ENCODE peak calls at places on chromosome 21, in five cellular contexts. C is memory B cell, H is kidney glomerular epithelial cell, F is left cardiac atrium, J is NCI-H526. U is an unnamed sample.

GRCh38 chr21:41751621-41752020 is 15.2 kb downstream of the RIPK4 start:
- DNase-seq in C (no peak), H (no peak), F (no peak), J (peak; percentile 52), U (no peak)

GRCh38 chr21:42265229-42265812 is 46.4 kb downstream of the ABCG1 start:
- DNase-seq in C (no peak), H (no peak), F (no peak), J (no peak), U (no peak)

GRCh38 chr21:35346697-35347096 is 297.6 kb upstream of the RUNX1 start:
- DNase-seq in C (no peak), H (no peak), F (no peak), J (no peak), U (no peak)

GRCh38 chr21:46294647-46295176 is 8.6 kb downstream of the YBEY start:
- DNase-seq in C (no peak), H (peak; percentile 76), F (peak; percentile 35), J (no peak), U (peak; percentile 74)

GRCh38 chr21:28215214-28215954 is 777.3 kb downstream of the LTN1 start:
- DNase-seq in C (no peak), H (no peak), F (peak; percentile 36), J (no peak), U (no peak)

GRCh38 chr21:36707763-36708511 is 9.0 kb downstream of the SIM2 start:
- DNase-seq in C (no peak), H (no peak), F (no peak), J (no peak), U (peak; percentile 34)

GRCh38 chr21:35481005-35481404 is 431.9 kb upstream of the RUNX1 start:
- DNase-seq in C (no peak), H (no peak), F (no peak), J (no peak), U (no peak)

GRCh38 chr21:38982096-38982495 is 176.4 kb downstream of the ETS2 start:
- DNase-seq in C (no peak), H (peak; percentile 47), F (no peak), J (no peak), U (no peak)

GRCh38 chr21:32021319-32022027 is 148.7 kb downstream of the HUNK start:
- DNase-seq in C (no peak), H (no peak), F (peak; percentile 78), J (no peak), U (no peak)

GRCh38 chr21:19228241-19228640 is 824.7 kb upstream of the TMPRSS15 start:
- DNase-seq in C (no peak), H (no peak), F (no peak), J (no peak), U (no peak)

GRCh38 chr21:24050233-24050632 is 1557.0 kb downstream of the MRPL39 start:
- DNase-seq in C (no peak), H (no peak), F (no peak), J (no peak), U (no peak)

GRCh38 chr21:36756527-36756926 is 57.6 kb downstream of the SIM2 start:
- DNase-seq in C (no peak), H (no peak), F (no peak), J (no peak), U (no peak)

GRCh38 chr21:43993420-43993934 is 18.6 kb upstream of the TRAPPC10 start:
- DNase-seq in C (no peak), H (no peak), F (no peak), J (no peak), U (no peak)

GRCh38 chr21:21163904-21164303 is 165.7 kb downstream of the NCAM2 start:
- DNase-seq in C (peak; percentile 2), H (peak; percentile 33), F (peak; percentile 37), J (peak; percentile 67), U (peak; percentile 10)

GRCh38 chr21:18403685-18404084 is at the start of gene TMPRSS15:
- DNase-seq in C (no peak), H (no peak), F (no peak), J (no peak), U (no peak)

GRCh38 chr21:43908167-43908566 is 43.1 kb downstream of the AGPAT3 start:
- DNase-seq in C (no peak), H (no peak), F (no peak), J (no peak), U (no peak)

GRCh38 chr21:22231013-22231412 is 1232.8 kb downstream of the NCAM2 start:
- DNase-seq in C (no peak), H (no peak), F (no peak), J (no peak), U (no peak)

GRCh38 chr21:37803076-37803475 is 113.2 kb downstream of the KCNJ6 start:
- DNase-seq in C (no peak), H (no peak), F (no peak), J (no peak), U (no peak)

GRCh38 chr21:42424848-42425602 is 21.3 kb downstream of the UBASH3A start:
- DNase-seq in C (no peak), H (no peak), F (no peak), J (no peak), U (peak; percentile 32)

GRCh38 chr21:31538821-31539220 is 120.7 kb upstream of the SOD1 start:
- DNase-seq in C (no peak), H (no peak), F (no peak), J (no peak), U (no peak)

GRCh38 chr21:29639366-29640232 is 300.2 kb downstream of the GRIK1 start:
- DNase-seq in C (no peak), H (no peak), F (no peak), J (peak; percentile 50), U (no peak)

GRCh38 chr21:42480736-42481135 is 15.3 kb downstream of the RSPH1 start:
- DNase-seq in C (no peak), H (no peak), F (no peak), J (no peak), U (no peak)

GRCh38 chr21:42025392-42026071 is 15.4 kb upstream of the ZBTB21 start:
- DNase-seq in C (no peak), H (peak; percentile 15), F (no peak), J (no peak), U (no peak)

GRCh38 chr21:46208761-46209721 is 19.5 kb downstream of the LSS start:
- DNase-seq in C (no peak), H (no peak), F (peak; percentile 16), J (no peak), U (no peak)

GRCh38 chr21:32237021-32237420 is 41.8 kb downstream of the MIS18A start:
- DNase-seq in C (no peak), H (no peak), F (no peak), J (no peak), U (no peak)

GRCh38 chr21:34967509-34968289 is 81.4 kb downstream of the RUNX1 start:
- DNase-seq in C (no peak), H (no peak), F (no peak), J (no peak), U (no peak)

GRCh38 chr21:36980280-36981048 is 14.0 kb upstream of the HLCS start:
- DNase-seq in C (no peak), H (no peak), F (peak; percentile 29), J (peak; percentile 73), U (no peak)

GRCh38 chr21:44510508-44511218 is 29.3 kb downstream of the KRTAP10-1 start:
- DNase-seq in C (peak; percentile 68), H (peak; percentile 24), F (peak; percentile 54), J (peak; percentile 89), U (peak; percentile 90)

GRCh38 chr21:35614412-35614901 is 445.9 kb downstream of the SETD4 start:
- DNase-seq in C (no peak), H (peak; percentile 32), F (no peak), J (no peak), U (no peak)

GRCh38 chr21:15688809-15689208 is 41.0 kb upstream of the USP25 start:
- DNase-seq in C (no peak), H (no peak), F (no peak), J (no peak), U (no peak)

GRCh38 chr21:42740405-42740909 is 87.0 kb downstream of the PDE9A start:
- DNase-seq in C (no peak), H (no peak), F (no peak), J (no peak), U (no peak)

GRCh38 chr21:26842976-26843911 is 2.0 kb downstream of the ADAMTS1 start:
- DNase-seq in C (no peak), H (peak; percentile 74), F (peak; percentile 93), J (peak; percentile 8), U (no peak)

U was measured in GM20000.